ENCODE peak calls at places on chromosomes 5 and 9, in five cellular contexts. One of them, this sample, is unnamed.

GRCh38 chr5:97162045-97162444 is 19.6 kb upstream of the LIX1 start:
- DNase-seq in WTC11: peak
- DNase-seq in H9: peak
- DNase-seq in osteoblast: peak
- DNase-seq in foreskin fibroblast: peak
- DNase-seq in this sample: peak

GRCh38 chr9:109880276-109881169 is 100.5 kb downstream of the PALM2AKAP2 start:
- DNase-seq in osteoblast: no peak
- DNase-seq in WTC11: peak
- DNase-seq in foreskin fibroblast: peak
- DNase-seq in H9: peak
- DNase-seq in this sample: peak

GRCh38 chr5:91217859-91218258 is 165.3 kb downstream of the ARRDC3 start:
- DNase-seq in foreskin fibroblast: no peak
- DNase-seq in osteoblast: no peak
- DNase-seq in WTC11: no peak
- DNase-seq in H9: no peak
- DNase-seq in this sample: no peak

GRCh38 chr5:166165600-166165999 is 2125.8 kb upstream of the WWC1 start:
- DNase-seq in foreskin fibroblast: no peak
- DNase-seq in osteoblast: no peak
- DNase-seq in H9: peak
- DNase-seq in WTC11: peak
- DNase-seq in this sample: no peak

GRCh38 chr9:121861501-121862180 is 210.2 kb downstream of the DAB2IP start:
- DNase-seq in foreskin fibroblast: peak
- DNase-seq in osteoblast: no peak
- DNase-seq in WTC11: peak
- DNase-seq in H9: peak
- DNase-seq in this sample: peak

GRCh38 chr9:70165006-70165602 is 93.7 kb upstream of the SMC5 start:
- DNase-seq in WTC11: no peak
- DNase-seq in foreskin fibroblast: peak
- DNase-seq in osteoblast: no peak
- DNase-seq in H9: no peak
- DNase-seq in this sample: no peak

GRCh38 chr5:146091881-146092280 is 13.5 kb downstream of the PLAC8L1 start:
- DNase-seq in WTC11: no peak
- DNase-seq in osteoblast: no peak
- DNase-seq in H9: no peak
- DNase-seq in foreskin fibroblast: no peak
- DNase-seq in this sample: no peak

GRCh38 chr9:136036050-136036449 is 59.0 kb downstream of the NACC2 start:
- DNase-seq in WTC11: no peak
- DNase-seq in foreskin fibroblast: no peak
- DNase-seq in H9: no peak
- DNase-seq in osteoblast: peak
- DNase-seq in this sample: no peak

GRCh38 chr9:136526625-136527066 is 19.2 kb downstream of the NOTCH1 start:
- DNase-seq in osteoblast: no peak
- DNase-seq in foreskin fibroblast: no peak
- DNase-seq in H9: no peak
- DNase-seq in WTC11: no peak
- DNase-seq in this sample: peak

GRCh38 chr5:64206653-64207052 is 41.0 kb downstream of the RNF180 start:
- DNase-seq in H9: peak
- DNase-seq in foreskin fibroblast: no peak
- DNase-seq in osteoblast: no peak
- DNase-seq in WTC11: no peak
- DNase-seq in this sample: no peak

GRCh38 chr5:159824188-159825153 is 91.8 kb upstream of the ADRA1B start:
- DNase-seq in H9: no peak
- DNase-seq in osteoblast: no peak
- DNase-seq in WTC11: no peak
- DNase-seq in foreskin fibroblast: peak
- DNase-seq in this sample: no peak

GRCh38 chr5:178373711-178374110 is 141.1 kb upstream of the PHYKPL start:
- DNase-seq in WTC11: no peak
- DNase-seq in foreskin fibroblast: no peak
- DNase-seq in H9: no peak
- DNase-seq in osteoblast: peak
- DNase-seq in this sample: no peak

GRCh38 chr9:69549310-69550202 is 122.6 kb downstream of the APBA1 start:
- DNase-seq in WTC11: no peak
- DNase-seq in foreskin fibroblast: peak
- DNase-seq in osteoblast: peak
- DNase-seq in H9: no peak
- DNase-seq in this sample: peak

GRCh38 chr9:86549434-86549833 is 195.2 kb upstream of the TUT7 start:
- DNase-seq in osteoblast: peak
- DNase-seq in H9: no peak
- DNase-seq in foreskin fibroblast: peak
- DNase-seq in WTC11: no peak
- DNase-seq in this sample: no peak

GRCh38 chr9:35618854-35619799 is 914 bp upstream of the CD72 start:
- DNase-seq in osteoblast: no peak
- DNase-seq in H9: no peak
- DNase-seq in foreskin fibroblast: no peak
- DNase-seq in WTC11: no peak
- DNase-seq in this sample: no peak

GRCh38 chr9:136807281-136808074 is at the start of gene RABL6:
- DNase-seq in foreskin fibroblast: peak
- DNase-seq in osteoblast: peak
- DNase-seq in WTC11: peak
- DNase-seq in H9: peak
- DNase-seq in this sample: peak

GRCh38 chr5:158711927-158712529 is 387.7 kb downstream of the EBF1 start:
- DNase-seq in foreskin fibroblast: no peak
- DNase-seq in WTC11: no peak
- DNase-seq in H9: no peak
- DNase-seq in osteoblast: no peak
- DNase-seq in this sample: no peak

GRCh38 chr5:133526368-133526767 is 86.0 kb downstream of the FSTL4 start:
- DNase-seq in foreskin fibroblast: no peak
- DNase-seq in WTC11: no peak
- DNase-seq in osteoblast: no peak
- DNase-seq in H9: no peak
- DNase-seq in this sample: no peak

GRCh38 chr5:177425196-177425800 is 1.2 kb upstream of the GRK6 start:
- DNase-seq in H9: no peak
- DNase-seq in foreskin fibroblast: no peak
- DNase-seq in osteoblast: no peak
- DNase-seq in WTC11: no peak
- DNase-seq in this sample: no peak

GRCh38 chr9:134912126-134912840 is 5.4 kb downstream of the FCN1 start:
- DNase-seq in H9: no peak
- DNase-seq in foreskin fibroblast: no peak
- DNase-seq in WTC11: no peak
- DNase-seq in osteoblast: no peak
- DNase-seq in this sample: no peak

GRCh38 chr9:124696101-124696500 is 75.0 kb downstream of the NR6A1 start:
- DNase-seq in H9: no peak
- DNase-seq in foreskin fibroblast: peak
- DNase-seq in WTC11: no peak
- DNase-seq in osteoblast: no peak
- DNase-seq in this sample: no peak

GRCh38 chr9:112867275-112867991 is 23.2 kb downstream of the SLC46A2 start:
- DNase-seq in osteoblast: peak
- DNase-seq in H9: peak
- DNase-seq in WTC11: peak
- DNase-seq in foreskin fibroblast: peak
- DNase-seq in this sample: no peak

GRCh38 chr5:108353087-108353486 is 28.8 kb downstream of the FBXL17 start:
- DNase-seq in foreskin fibroblast: no peak
- DNase-seq in osteoblast: no peak
- DNase-seq in WTC11: no peak
- DNase-seq in H9: no peak
- DNase-seq in this sample: no peak

GRCh38 chr9:93945400-93946337 is 9.5 kb downstream of the BARX1 start:
- DNase-seq in WTC11: no peak
- DNase-seq in H9: no peak
- DNase-seq in osteoblast: peak
- DNase-seq in foreskin fibroblast: no peak
- DNase-seq in this sample: no peak

GRCh38 chr9:116565986-116566385 is 121.1 kb upstream of the TRIM32 start:
- DNase-seq in WTC11: no peak
- DNase-seq in foreskin fibroblast: peak
- DNase-seq in H9: no peak
- DNase-seq in osteoblast: peak
- DNase-seq in this sample: no peak

GRCh38 chr5:120624021-120624563 is 160.0 kb downstream of the PRR16 start:
- DNase-seq in osteoblast: no peak
- DNase-seq in WTC11: no peak
- DNase-seq in foreskin fibroblast: peak
- DNase-seq in H9: no peak
- DNase-seq in this sample: no peak

GRCh38 chr9:18848657-18849056 is 184.4 kb downstream of the SAXO1 start:
- DNase-seq in H9: no peak
- DNase-seq in osteoblast: no peak
- DNase-seq in WTC11: no peak
- DNase-seq in foreskin fibroblast: no peak
- DNase-seq in this sample: no peak

DNA sequence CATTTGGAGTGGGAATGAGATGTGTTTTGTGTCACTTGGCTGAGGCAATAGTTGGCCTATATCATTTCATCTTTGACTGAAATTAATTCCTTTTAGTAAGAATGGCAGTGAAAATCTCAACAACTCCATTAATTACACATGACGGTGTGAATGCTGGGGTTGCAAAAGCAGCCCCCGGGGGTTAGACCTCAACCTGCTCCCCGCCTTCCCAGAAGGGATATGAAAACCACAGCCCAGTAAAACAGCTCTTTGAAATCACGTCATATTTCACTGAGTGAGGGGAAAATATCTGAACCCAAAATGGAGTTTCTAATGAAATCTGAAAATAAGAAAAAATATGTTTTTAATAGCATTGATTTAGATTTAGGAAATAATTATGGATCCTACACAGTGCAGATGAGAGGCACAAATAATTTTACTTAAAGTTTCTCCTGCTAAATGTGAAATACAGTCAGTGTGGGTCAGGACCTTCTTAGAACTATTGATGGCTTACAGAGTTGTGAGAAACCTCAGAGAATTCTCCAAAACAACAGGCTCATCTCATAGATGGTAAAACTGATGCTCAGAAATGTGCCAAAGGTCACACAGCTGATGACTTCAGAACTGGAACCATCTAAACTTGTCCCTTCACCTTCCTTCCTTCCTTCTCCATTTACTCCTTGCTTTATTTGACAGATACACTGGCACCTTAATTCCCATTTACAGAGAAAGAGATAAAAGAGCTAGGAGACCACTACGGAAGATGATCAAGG is 96.5 kb downstream of the SPOCK1 start:
- DNase-seq in osteoblast: no peak
- DNase-seq in WTC11: no peak
- DNase-seq in foreskin fibroblast: no peak
- DNase-seq in H9: no peak
- DNase-seq in this sample: no peak
- TF ChIP-seq CTCF in osteoblast: no peak
- TF ChIP-seq CTCF in WTC11: no peak
- TF ChIP-seq CTCF in foreskin fibroblast: no peak
- TF ChIP-seq CTCF in H9: no peak
- TF ChIP-seq CTCF in this sample: no peak

GRCh38 chr9:130140701-130141100 is 31.5 kb upstream of the NCS1 start:
- DNase-seq in WTC11: no peak
- DNase-seq in foreskin fibroblast: no peak
- DNase-seq in osteoblast: no peak
- DNase-seq in H9: no peak
- DNase-seq in this sample: no peak

GRCh38 chr9:130137870-130138653 is 34.1 kb upstream of the NCS1 start:
- DNase-seq in foreskin fibroblast: peak
- DNase-seq in H9: peak
- DNase-seq in osteoblast: peak
- DNase-seq in WTC11: peak
- DNase-seq in this sample: peak

GRCh38 chr9:130137081-130137869 is 34.9 kb upstream of the NCS1 start:
- DNase-seq in H9: no peak
- DNase-seq in foreskin fibroblast: no peak
- DNase-seq in osteoblast: no peak
- DNase-seq in WTC11: no peak
- DNase-seq in this sample: no peak

GRCh38 chr9:130139251-130139650 is 33.0 kb upstream of the NCS1 start:
- DNase-seq in foreskin fibroblast: no peak
- DNase-seq in H9: no peak
- DNase-seq in osteoblast: no peak
- DNase-seq in WTC11: no peak
- DNase-seq in this sample: no peak

GRCh38 chr9:130138791-130139190 is 33.4 kb upstream of the NCS1 start:
- DNase-seq in WTC11: no peak
- DNase-seq in foreskin fibroblast: peak
- DNase-seq in osteoblast: peak
- DNase-seq in H9: no peak
- DNase-seq in this sample: no peak
- TF ChIP-seq CTCF in WTC11: no peak
- TF ChIP-seq CTCF in foreskin fibroblast: no peak
- TF ChIP-seq CTCF in osteoblast: no peak
- TF ChIP-seq CTCF in H9: no peak
- TF ChIP-seq CTCF in this sample: no peak

GRCh38 chr9:131980267-131980916 is 99.3 kb downstream of the MED27 start:
- DNase-seq in H9: no peak
- DNase-seq in foreskin fibroblast: no peak
- DNase-seq in WTC11: no peak
- DNase-seq in osteoblast: no peak
- DNase-seq in this sample: no peak

GRCh38 chr9:131982102-131982501 is 97.6 kb downstream of the MED27 start:
- DNase-seq in osteoblast: no peak
- DNase-seq in H9: no peak
- DNase-seq in WTC11: no peak
- DNase-seq in foreskin fibroblast: no peak
- DNase-seq in this sample: no peak

GRCh38 chr9:131982683-131983239 is 96.9 kb downstream of the MED27 start:
- DNase-seq in osteoblast: no peak
- DNase-seq in foreskin fibroblast: peak
- DNase-seq in H9: no peak
- DNase-seq in WTC11: no peak
- DNase-seq in this sample: no peak

GRCh38 chr9:131984564-131984963 is 95.1 kb downstream of the MED27 start:
- DNase-seq in foreskin fibroblast: peak
- DNase-seq in osteoblast: no peak
- DNase-seq in H9: no peak
- DNase-seq in WTC11: no peak
- DNase-seq in this sample: no peak

GRCh38 chr9:131981116-131981847 is 98.4 kb downstream of the MED27 start:
- DNase-seq in foreskin fibroblast: peak
- DNase-seq in H9: no peak
- DNase-seq in WTC11: no peak
- DNase-seq in osteoblast: no peak
- DNase-seq in this sample: no peak
- TF ChIP-seq CTCF in foreskin fibroblast: no peak
- TF ChIP-seq CTCF in H9: no peak
- TF ChIP-seq CTCF in WTC11: no peak
- TF ChIP-seq CTCF in osteoblast: no peak
- TF ChIP-seq CTCF in this sample: no peak

DNA sequence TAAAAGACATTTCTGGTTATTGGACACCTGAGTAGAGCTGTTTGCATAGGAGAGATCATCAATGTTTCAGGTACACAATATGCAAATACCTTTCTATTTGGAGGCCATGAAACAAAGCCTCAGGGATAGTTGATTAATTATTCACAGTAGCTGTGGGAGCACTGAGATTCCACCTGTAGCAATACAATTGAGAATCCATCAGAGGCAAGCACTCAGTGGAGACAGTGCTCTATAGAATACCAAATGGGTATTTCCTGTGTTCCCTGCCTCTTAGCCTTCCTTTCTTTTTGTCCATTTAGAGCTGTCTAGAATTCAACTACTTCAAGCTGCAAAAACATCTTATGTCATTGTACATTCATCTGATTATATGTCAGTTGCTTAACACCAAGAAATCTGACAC is 1754.0 kb upstream of the ACO1 start:
- DNase-seq in WTC11: no peak
- DNase-seq in H9: no peak
- DNase-seq in osteoblast: no peak
- DNase-seq in foreskin fibroblast: no peak
- DNase-seq in this sample: no peak
- TF ChIP-seq CTCF in WTC11: no peak
- TF ChIP-seq CTCF in H9: no peak
- TF ChIP-seq CTCF in osteoblast: no peak
- TF ChIP-seq CTCF in foreskin fibroblast: no peak
- TF ChIP-seq CTCF in this sample: no peak